ENCODE peak calls at places on chromosome 21, in five cellular contexts. F is T-helper 1 cell, U is HepG2, I is fibroblast of mammary gland, P is foreskin melanocyte. X is an unnamed sample.

GRCh38 chr21:36841866-36842265 is 124.6 kb downstream of the HLCS start:
- DNase-seq in P (no peak), I (no peak), U (no peak), F (no peak), X (no peak)

GRCh38 chr21:43369124-43369523 is 57.8 kb downstream of the SIK1 start:
- DNase-seq in F (no peak), P (no peak), U (peak), I (peak), X (no peak)

GRCh38 chr21:43335119-43335518 is 91.8 kb downstream of the SIK1 start:
- DNase-seq in P (no peak), U (no peak), F (no peak), I (no peak), X (no peak)

GRCh38 chr21:38567577-38568360 is 69.5 kb upstream of the ERG start:
- DNase-seq in I (peak), F (no peak), U (no peak), P (peak), X (no peak)

GRCh38 chr21:42037943-42038342 is 27.8 kb upstream of the ZBTB21 start:
- DNase-seq in P (no peak), F (no peak), I (no peak), U (peak), X (no peak)

GRCh38 chr21:35562876-35563275 is 497.4 kb downstream of the SETD4 start:
- DNase-seq in P (no peak), I (peak), F (no peak), U (no peak), X (no peak)

GRCh38 chr21:42401164-42401563 is 2.5 kb upstream of the UBASH3A start:
- DNase-seq in F (no peak), I (peak), P (no peak), U (no peak), X (no peak)

GRCh38 chr21:15761508-15762100 is 31.8 kb downstream of the USP25 start:
- DNase-seq in I (no peak), U (peak), F (no peak), P (no peak), X (no peak)

GRCh38 chr21:42113926-42114409 is 42.9 kb downstream of the UMODL1 start:
- DNase-seq in P (peak), U (peak), F (no peak), I (peak), X (no peak)

GRCh38 chr21:45603481-45603880 is 40.0 kb upstream of the PCBP3 start:
- DNase-seq in U (no peak), I (no peak), P (no peak), F (no peak), X (no peak)

GRCh38 chr21:37206531-37206930 is 60.6 kb downstream of the VPS26C start:
- DNase-seq in I (no peak), P (no peak), F (no peak), U (no peak), X (no peak)

GRCh38 chr21:44657635-44658183 is at the start of gene KRTAP12-3:
- DNase-seq in P (no peak), I (no peak), U (no peak), F (peak), X (peak)

GRCh38 chr21:33661146-33661545 is 18.8 kb downstream of the ITSN1 start:
- DNase-seq in P (no peak), U (no peak), F (no peak), I (peak), X (no peak)

GRCh38 chr21:32298658-32299081 is at the start of gene MRAP:
- DNase-seq in F (no peak), I (no peak), P (no peak), U (no peak), X (no peak)

GRCh38 chr21:34779860-34780259 is 111.1 kb downstream of the CLIC6 start:
- DNase-seq in U (no peak), I (no peak), F (no peak), P (no peak), X (no peak)

GRCh38 chr21:43956667-43957030 is 55.5 kb upstream of the TRAPPC10 start:
- DNase-seq in P (no peak), F (no peak), U (no peak), I (peak), X (no peak)